ENCODE peak calls at places on chromosomes 2 and 18, in six cellular contexts. L, E, V, J, Y and G are unnamed samples.

GRCh38 chr18:23967321-23968089 is 47.0 kb upstream of the TTC39C start:
- DNase-seq in L (no peak), E (no peak), V (no peak), J (no peak), Y (peak; percentile 63), G (no peak)

GRCh38 chr2:132374961-132375360 is 41.6 kb upstream of the GPR39 start:
- DNase-seq in L (no peak), E (no peak), V (peak; percentile 74), J (no peak), Y (no peak), G (no peak)

GRCh38 chr18:62436636-62437519 is 85.9 kb upstream of the ZCCHC2 start:
- DNase-seq in L (peak; percentile 55), E (peak; percentile 82), V (peak; percentile 91), J (peak; percentile 89), Y (no peak), G (no peak)

GRCh38 chr18:52700116-52700515 is 360.1 kb downstream of the DCC start:
- DNase-seq in L (no peak), E (no peak), V (no peak), J (no peak), Y (no peak), G (no peak)

GRCh38 chr2:122145805-122146204 is 390.4 kb downstream of the TSN start:
- DNase-seq in L (no peak), E (no peak), V (no peak), J (no peak), Y (no peak), G (no peak)

GRCh38 chr2:107072150-107072940 is 186.4 kb upstream of the ST6GAL2 start:
- DNase-seq in L (peak; percentile 56), E (no peak), V (no peak), J (no peak), Y (no peak), G (no peak)

GRCh38 chr2:3345621-3346020 is 32.0 kb downstream of the EIPR1 start:
- DNase-seq in L (no peak), E (no peak), V (no peak), J (peak; percentile 17), Y (no peak), G (no peak)

GRCh38 chr2:224885836-224886547 is 156.3 kb downstream of the DOCK10 start:
- DNase-seq in L (peak; percentile 81), E (no peak), V (no peak), J (no peak), Y (no peak), G (peak; percentile 39)

GRCh38 chr2:178807227-178808008 is at the start of gene TTN:
- DNase-seq in L (no peak), E (no peak), V (no peak), J (no peak), Y (no peak), G (no peak)

GRCh38 chr2:187874786-187875185 is 320.6 kb upstream of the TFPI start:
- DNase-seq in L (no peak), E (no peak), V (no peak), J (no peak), Y (no peak), G (no peak)

GRCh38 chr18:50315100-50315871 is 27.8 kb upstream of the CXXC1 start:
- DNase-seq in L (no peak), E (no peak), V (no peak), J (no peak), Y (peak; percentile 55), G (peak; percentile 91)

GRCh38 chr18:70781860-70782453 is 493.1 kb downstream of the SOCS6 start:
- DNase-seq in L (peak; percentile 72), E (no peak), V (no peak), J (no peak), Y (no peak), G (peak; percentile 1)

GRCh38 chr18:8706545-8706980 is 1.2 kb downstream of the MTCL1 start:
- DNase-seq in L (peak; percentile 11), E (no peak), V (peak; percentile 65), J (peak; percentile 64), Y (no peak), G (no peak)

GRCh38 chr2:17869128-17869527 is 9.3 kb upstream of the KCNS3 start:
- DNase-seq in L (peak; percentile 53), E (no peak), V (no peak), J (no peak), Y (no peak), G (no peak)

GRCh38 chr2:219570924-219571310 is 422 bp downstream of the OBSL1 start:
- DNase-seq in L (no peak), E (no peak), V (no peak), J (peak; percentile 69), Y (no peak), G (no peak)

GRCh38 chr2:127117603-127118002 is 10.6 kb upstream of the BIN1 start:
- DNase-seq in L (no peak), E (no peak), V (peak; percentile 42), J (no peak), Y (no peak), G (no peak)

GRCh38 chr2:232882505-232883115 is 12.5 kb downstream of the SNORC start:
- DNase-seq in L (no peak), E (no peak), V (no peak), J (peak; percentile 49), Y (peak; percentile 29), G (no peak)

GRCh38 chr2:33620-34019 is 12.7 kb downstream of the FAM110C start:
- DNase-seq in L (peak; percentile 75), E (no peak), V (no peak), J (no peak), Y (no peak), G (no peak)

GRCh38 chr18:76491436-76491800 is 3.6 kb downstream of the ZNF516 start:
- DNase-seq in L (no peak), E (no peak), V (peak; percentile 88), J (peak; percentile 93), Y (peak; percentile 77), G (no peak)

GRCh38 chr2:197803033-197803444 is 1.4 kb upstream of the PLCL1 start:
- DNase-seq in L (peak; percentile 63), E (no peak), V (no peak), J (no peak), Y (no peak), G (peak; percentile 12)

GRCh38 chr2:162301151-162301804 is 17.2 kb downstream of the IFIH1 start:
- DNase-seq in L (peak; percentile 72), E (peak; percentile 33), V (no peak), J (no peak), Y (peak; percentile 62), G (no peak)

GRCh38 chr2:220224711-220225519 is 597.5 kb downstream of the SLC4A3 start:
- DNase-seq in L (peak; percentile 97), E (no peak), V (no peak), J (no peak), Y (no peak), G (no peak)

GRCh38 chr2:9113916-9114315 is 92.7 kb upstream of the ASAP2 start:
- DNase-seq in L (no peak), E (no peak), V (no peak), J (no peak), Y (no peak), G (no peak)

GRCh38 chr2:9112079-9112721 is 94.4 kb upstream of the ASAP2 start:
- DNase-seq in L (peak; percentile 97), E (peak; percentile 52), V (peak; percentile 84), J (no peak), Y (no peak), G (no peak)

GRCh38 chr2:9115219-9115618 is 91.4 kb upstream of the ASAP2 start:
- DNase-seq in L (no peak), E (no peak), V (no peak), J (no peak), Y (no peak), G (no peak)

GRCh38 chr2:9113262-9113661 is 93.3 kb upstream of the ASAP2 start:
- DNase-seq in L (no peak), E (no peak), V (no peak), J (no peak), Y (no peak), G (no peak)

GRCh38 chr2:9114457-9114856 is 92.2 kb upstream of the ASAP2 start:
- DNase-seq in L (peak; percentile 59), E (no peak), V (no peak), J (no peak), Y (no peak), G (no peak)
- TF ChIP-seq CTCF in L (peak; percentile 36), E (no peak), V (no peak), J (no peak), Y (no peak), G (no peak)

GRCh38 chr2:112886291-112886690 is 24.7 kb upstream of the IL37 start:
- DNase-seq in L (no peak), E (no peak), V (no peak), J (no peak), Y (no peak), G (no peak)

GRCh38 chr2:112885503-112885897 is 25.5 kb upstream of the IL37 start:
- DNase-seq in L (peak; percentile 22), E (no peak), V (no peak), J (no peak), Y (no peak), G (no peak)

GRCh38 chr2:112887904-112888303 is 23.1 kb upstream of the IL37 start:
- DNase-seq in L (no peak), E (no peak), V (no peak), J (no peak), Y (no peak), G (no peak)

GRCh38 chr2:112883669-112884068 is 27.3 kb upstream of the IL37 start:
- DNase-seq in L (no peak), E (no peak), V (no peak), J (no peak), Y (no peak), G (no peak)

DNA sequence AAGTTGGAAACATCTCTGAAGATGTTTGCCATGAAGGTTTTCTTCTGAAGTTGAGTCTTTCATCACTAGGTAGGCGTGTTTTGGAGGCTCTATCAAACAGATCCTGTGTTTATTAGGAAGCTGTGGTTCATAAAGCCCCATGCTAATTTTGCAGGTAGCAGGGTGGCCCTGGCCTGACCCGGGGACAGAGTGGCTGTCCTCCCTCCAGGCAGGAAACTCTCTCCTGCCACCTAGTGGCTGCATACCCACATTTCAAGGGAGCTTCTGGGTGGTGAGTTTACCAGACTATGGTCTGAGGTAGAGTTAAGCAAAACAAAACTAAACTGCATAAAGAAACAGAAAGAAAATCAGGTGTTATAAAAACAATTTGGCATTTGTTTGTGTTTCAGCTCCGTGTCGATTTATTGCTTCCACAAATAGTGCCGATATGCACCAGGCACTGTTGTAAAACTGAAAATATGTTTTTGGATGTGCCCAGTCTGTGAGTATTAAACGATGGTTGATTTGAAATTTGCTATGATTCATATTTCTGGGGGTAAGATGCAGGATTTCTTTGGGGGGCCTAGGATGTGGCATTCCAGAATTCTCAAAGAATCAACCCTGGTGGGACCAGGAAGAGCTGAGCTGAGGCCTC is 26.0 kb upstream of the IL37 start:
- DNase-seq in L (peak; percentile 80), E (peak; percentile 44), V (no peak), J (no peak), Y (peak; percentile 64), G (no peak)
- TF ChIP-seq CTCF in L (peak; percentile 97), E (peak; percentile 21), V (no peak), J (peak; percentile 83), Y (peak; percentile 90), G (peak; percentile 85)

GRCh38 chr2:42360890-42361727 is at the start of gene COX7A2L:
- DNase-seq in L (peak; percentile 96), E (peak; percentile 87), V (peak; percentile 98), J (peak; percentile 98), Y (peak; percentile 95), G (peak; percentile 88)
- TF ChIP-seq CTCF in L (peak; percentile 28), E (no peak), V (no peak), J (no peak), Y (peak; percentile 9), G (peak; percentile 9)

GRCh38 chr2:156005999-156006712 is 326.4 kb downstream of the NR4A2 start:
- DNase-seq in L (peak; percentile 42), E (no peak), V (no peak), J (no peak), Y (no peak), G (no peak)
- TF ChIP-seq CTCF in L (peak; percentile 40), E (no peak), V (no peak), J (no peak), Y (no peak), G (peak; percentile 9)